ENCODE peak calls at places on chromosomes 2 and 18, in five cellular contexts. One of them, this sample, is unnamed.

GRCh38 chr2:167144179-167144898 is 256.1 kb downstream of the XIRP2 start:
- DNase-seq in stimulated activated CD4-positive, alpha-beta T cell treated with anti-CD3 and anti-CD28 coated beads, Interleukin-1b, Interleukin-23, amount 100 ng/mL, for 24 hours: no peak
- DNase-seq in testis: no peak
- DNase-seq in psoas muscle: no peak
- DNase-seq in adrenal gland: no peak
- DNase-seq in this sample: no peak

GRCh38 chr2:71711470-71711857 is 258.1 kb downstream of the DYSF start:
- DNase-seq in stimulated activated CD4-positive, alpha-beta T cell treated with anti-CD3 and anti-CD28 coated beads, Interleukin-1b, Interleukin-23, amount 100 ng/mL, for 24 hours: no peak
- DNase-seq in adrenal gland: no peak
- DNase-seq in psoas muscle: peak; percentile 52
- DNase-seq in testis: peak; percentile 56
- DNase-seq in this sample: no peak

GRCh38 chr18:44803019-44803650 is 122.4 kb downstream of the SETBP1 start:
- DNase-seq in stimulated activated CD4-positive, alpha-beta T cell treated with anti-CD3 and anti-CD28 coated beads, Interleukin-1b, Interleukin-23, amount 100 ng/mL, for 24 hours: no peak
- DNase-seq in testis: peak; percentile 83
- DNase-seq in psoas muscle: peak; percentile 62
- DNase-seq in adrenal gland: no peak
- DNase-seq in this sample: no peak

GRCh38 chr2:176106636-176107539 is at the start of gene HOXD11:
- DNase-seq in testis: no peak
- DNase-seq in adrenal gland: peak; percentile 46
- DNase-seq in psoas muscle: no peak
- DNase-seq in stimulated activated CD4-positive, alpha-beta T cell treated with anti-CD3 and anti-CD28 coated beads, Interleukin-1b, Interleukin-23, amount 100 ng/mL, for 24 hours: no peak
- DNase-seq in this sample: no peak

GRCh38 chr18:41484069-41484468 is 471.0 kb upstream of the PIK3C3 start:
- DNase-seq in adrenal gland: no peak
- DNase-seq in psoas muscle: no peak
- DNase-seq in stimulated activated CD4-positive, alpha-beta T cell treated with anti-CD3 and anti-CD28 coated beads, Interleukin-1b, Interleukin-23, amount 100 ng/mL, for 24 hours: no peak
- DNase-seq in testis: no peak
- DNase-seq in this sample: no peak

GRCh38 chr2:112159454-112159921 is 21.3 kb downstream of the FBLN7 start:
- DNase-seq in stimulated activated CD4-positive, alpha-beta T cell treated with anti-CD3 and anti-CD28 coated beads, Interleukin-1b, Interleukin-23, amount 100 ng/mL, for 24 hours: no peak
- DNase-seq in testis: no peak
- DNase-seq in adrenal gland: no peak
- DNase-seq in psoas muscle: no peak
- DNase-seq in this sample: peak; percentile 45

GRCh38 chr2:149291881-149292280 is 38.5 kb upstream of the LYPD6 start:
- DNase-seq in testis: no peak
- DNase-seq in psoas muscle: no peak
- DNase-seq in adrenal gland: no peak
- DNase-seq in stimulated activated CD4-positive, alpha-beta T cell treated with anti-CD3 and anti-CD28 coated beads, Interleukin-1b, Interleukin-23, amount 100 ng/mL, for 24 hours: no peak
- DNase-seq in this sample: no peak

GRCh38 chr2:54457326-54458023 is 1.3 kb downstream of the SPTBN1 start:
- DNase-seq in stimulated activated CD4-positive, alpha-beta T cell treated with anti-CD3 and anti-CD28 coated beads, Interleukin-1b, Interleukin-23, amount 100 ng/mL, for 24 hours: peak; percentile 2
- DNase-seq in psoas muscle: peak; percentile 43
- DNase-seq in testis: peak; percentile 43
- DNase-seq in adrenal gland: peak; percentile 40
- DNase-seq in this sample: no peak

GRCh38 chr2:235505210-235505741 is 11.4 kb downstream of the AGAP1 start:
- DNase-seq in testis: no peak
- DNase-seq in adrenal gland: peak; percentile 43
- DNase-seq in stimulated activated CD4-positive, alpha-beta T cell treated with anti-CD3 and anti-CD28 coated beads, Interleukin-1b, Interleukin-23, amount 100 ng/mL, for 24 hours: no peak
- DNase-seq in psoas muscle: no peak
- DNase-seq in this sample: no peak

GRCh38 chr18:59269563-59270214 is 3.6 kb downstream of the RAX start:
- DNase-seq in psoas muscle: no peak
- DNase-seq in stimulated activated CD4-positive, alpha-beta T cell treated with anti-CD3 and anti-CD28 coated beads, Interleukin-1b, Interleukin-23, amount 100 ng/mL, for 24 hours: no peak
- DNase-seq in adrenal gland: no peak
- DNase-seq in testis: no peak
- DNase-seq in this sample: no peak

GRCh38 chr2:96832751-96833507 is 10.9 kb downstream of the ANKRD23 start:
- DNase-seq in testis: peak; percentile 75
- DNase-seq in stimulated activated CD4-positive, alpha-beta T cell treated with anti-CD3 and anti-CD28 coated beads, Interleukin-1b, Interleukin-23, amount 100 ng/mL, for 24 hours: no peak
- DNase-seq in psoas muscle: peak; percentile 83
- DNase-seq in adrenal gland: peak; percentile 93
- DNase-seq in this sample: peak; percentile 93

GRCh38 chr2:188207554-188207953 is 84.1 kb upstream of the GULP1 start:
- DNase-seq in psoas muscle: no peak
- DNase-seq in adrenal gland: no peak
- DNase-seq in stimulated activated CD4-positive, alpha-beta T cell treated with anti-CD3 and anti-CD28 coated beads, Interleukin-1b, Interleukin-23, amount 100 ng/mL, for 24 hours: no peak
- DNase-seq in testis: no peak
- DNase-seq in this sample: no peak

GRCh38 chr2:54577035-54577434 is 120.9 kb downstream of the SPTBN1 start:
- DNase-seq in psoas muscle: no peak
- DNase-seq in testis: no peak
- DNase-seq in stimulated activated CD4-positive, alpha-beta T cell treated with anti-CD3 and anti-CD28 coated beads, Interleukin-1b, Interleukin-23, amount 100 ng/mL, for 24 hours: no peak
- DNase-seq in adrenal gland: peak; percentile 80
- DNase-seq in this sample: peak; percentile 21

GRCh38 chr2:230877131-230877736 is 12.5 kb downstream of the ITM2C start:
- DNase-seq in psoas muscle: no peak
- DNase-seq in stimulated activated CD4-positive, alpha-beta T cell treated with anti-CD3 and anti-CD28 coated beads, Interleukin-1b, Interleukin-23, amount 100 ng/mL, for 24 hours: no peak
- DNase-seq in adrenal gland: no peak
- DNase-seq in testis: no peak
- DNase-seq in this sample: no peak

GRCh38 chr2:210421916-210422315 is 54.6 kb downstream of the LANCL1 start:
- DNase-seq in testis: no peak
- DNase-seq in adrenal gland: no peak
- DNase-seq in psoas muscle: no peak
- DNase-seq in stimulated activated CD4-positive, alpha-beta T cell treated with anti-CD3 and anti-CD28 coated beads, Interleukin-1b, Interleukin-23, amount 100 ng/mL, for 24 hours: no peak
- DNase-seq in this sample: no peak

GRCh38 chr2:64975232-64975791 is 13.9 kb upstream of the SLC1A4 start:
- DNase-seq in testis: peak; percentile 41
- DNase-seq in adrenal gland: peak; percentile 90
- DNase-seq in stimulated activated CD4-positive, alpha-beta T cell treated with anti-CD3 and anti-CD28 coated beads, Interleukin-1b, Interleukin-23, amount 100 ng/mL, for 24 hours: no peak
- DNase-seq in psoas muscle: peak; percentile 72
- DNase-seq in this sample: no peak

GRCh38 chr18:34222396-34223163 is 2.1 kb downstream of the NOL4 start:
- DNase-seq in stimulated activated CD4-positive, alpha-beta T cell treated with anti-CD3 and anti-CD28 coated beads, Interleukin-1b, Interleukin-23, amount 100 ng/mL, for 24 hours: no peak
- DNase-seq in testis: peak; percentile 14
- DNase-seq in adrenal gland: no peak
- DNase-seq in psoas muscle: peak; percentile 21
- DNase-seq in this sample: peak; percentile 17

GRCh38 chr2:199581935-199582336 is 124.2 kb upstream of the SATB2 start:
- DNase-seq in testis: no peak
- DNase-seq in stimulated activated CD4-positive, alpha-beta T cell treated with anti-CD3 and anti-CD28 coated beads, Interleukin-1b, Interleukin-23, amount 100 ng/mL, for 24 hours: no peak
- DNase-seq in adrenal gland: no peak
- DNase-seq in psoas muscle: no peak
- DNase-seq in this sample: no peak

GRCh38 chr2:129460643-129461198 is 518.7 kb upstream of the RAB6C start:
- DNase-seq in stimulated activated CD4-positive, alpha-beta T cell treated with anti-CD3 and anti-CD28 coated beads, Interleukin-1b, Interleukin-23, amount 100 ng/mL, for 24 hours: no peak
- DNase-seq in adrenal gland: no peak
- DNase-seq in psoas muscle: no peak
- DNase-seq in testis: no peak
- DNase-seq in this sample: no peak

GRCh38 chr2:240165034-240165433 is 24.6 kb upstream of the OTOS start:
- DNase-seq in adrenal gland: no peak
- DNase-seq in stimulated activated CD4-positive, alpha-beta T cell treated with anti-CD3 and anti-CD28 coated beads, Interleukin-1b, Interleukin-23, amount 100 ng/mL, for 24 hours: no peak
- DNase-seq in psoas muscle: no peak
- DNase-seq in testis: no peak
- DNase-seq in this sample: no peak

GRCh38 chr2:124530203-124530602 is 505.1 kb downstream of the CNTNAP5 start:
- DNase-seq in testis: no peak
- DNase-seq in psoas muscle: no peak
- DNase-seq in adrenal gland: no peak
- DNase-seq in stimulated activated CD4-positive, alpha-beta T cell treated with anti-CD3 and anti-CD28 coated beads, Interleukin-1b, Interleukin-23, amount 100 ng/mL, for 24 hours: no peak
- DNase-seq in this sample: no peak

GRCh38 chr2:237694423-237695194 is 67.2 kb downstream of the LRRFIP1 start:
- DNase-seq in psoas muscle: no peak
- DNase-seq in stimulated activated CD4-positive, alpha-beta T cell treated with anti-CD3 and anti-CD28 coated beads, Interleukin-1b, Interleukin-23, amount 100 ng/mL, for 24 hours: no peak
- DNase-seq in testis: no peak
- DNase-seq in adrenal gland: no peak
- DNase-seq in this sample: no peak

GRCh38 chr2:238306680-238306998 is 13.7 kb upstream of the TRAF3IP1 start:
- DNase-seq in adrenal gland: no peak
- DNase-seq in testis: no peak
- DNase-seq in psoas muscle: no peak
- DNase-seq in stimulated activated CD4-positive, alpha-beta T cell treated with anti-CD3 and anti-CD28 coated beads, Interleukin-1b, Interleukin-23, amount 100 ng/mL, for 24 hours: no peak
- DNase-seq in this sample: no peak

GRCh38 chr18:32139835-32140283 is 48.2 kb downstream of the RNF138 start:
- DNase-seq in stimulated activated CD4-positive, alpha-beta T cell treated with anti-CD3 and anti-CD28 coated beads, Interleukin-1b, Interleukin-23, amount 100 ng/mL, for 24 hours: no peak
- DNase-seq in adrenal gland: no peak
- DNase-seq in psoas muscle: no peak
- DNase-seq in testis: no peak
- DNase-seq in this sample: no peak

GRCh38 chr2:224869601-224870000 is 153.4 kb upstream of the CCDC195 start:
- DNase-seq in stimulated activated CD4-positive, alpha-beta T cell treated with anti-CD3 and anti-CD28 coated beads, Interleukin-1b, Interleukin-23, amount 100 ng/mL, for 24 hours: no peak
- DNase-seq in psoas muscle: no peak
- DNase-seq in testis: no peak
- DNase-seq in adrenal gland: no peak
- DNase-seq in this sample: no peak

GRCh38 chr18:1806884-1807615 is 764.3 kb downstream of the METTL4 start:
- DNase-seq in psoas muscle: no peak
- DNase-seq in stimulated activated CD4-positive, alpha-beta T cell treated with anti-CD3 and anti-CD28 coated beads, Interleukin-1b, Interleukin-23, amount 100 ng/mL, for 24 hours: no peak
- DNase-seq in testis: no peak
- DNase-seq in adrenal gland: no peak
- DNase-seq in this sample: no peak

GRCh38 chr2:120770176-120770575 is 34.5 kb downstream of the GLI2 start:
- DNase-seq in testis: no peak
- DNase-seq in adrenal gland: no peak
- DNase-seq in psoas muscle: peak; percentile 5
- DNase-seq in stimulated activated CD4-positive, alpha-beta T cell treated with anti-CD3 and anti-CD28 coated beads, Interleukin-1b, Interleukin-23, amount 100 ng/mL, for 24 hours: no peak
- DNase-seq in this sample: no peak

GRCh38 chr18:76376668-76377358 is 118.2 kb downstream of the ZNF516 start:
- DNase-seq in stimulated activated CD4-positive, alpha-beta T cell treated with anti-CD3 and anti-CD28 coated beads, Interleukin-1b, Interleukin-23, amount 100 ng/mL, for 24 hours: peak; percentile 43
- DNase-seq in testis: no peak
- DNase-seq in psoas muscle: no peak
- DNase-seq in adrenal gland: no peak
- DNase-seq in this sample: no peak

GRCh38 chr2:101558740-101559508 is 84.0 kb upstream of the RFX8 start:
- DNase-seq in psoas muscle: no peak
- DNase-seq in testis: no peak
- DNase-seq in stimulated activated CD4-positive, alpha-beta T cell treated with anti-CD3 and anti-CD28 coated beads, Interleukin-1b, Interleukin-23, amount 100 ng/mL, for 24 hours: no peak
- DNase-seq in adrenal gland: no peak
- DNase-seq in this sample: no peak

GRCh38 chr2:160375037-160375436 is 118.6 kb downstream of the RBMS1 start:
- DNase-seq in testis: no peak
- DNase-seq in psoas muscle: no peak
- DNase-seq in adrenal gland: no peak
- DNase-seq in stimulated activated CD4-positive, alpha-beta T cell treated with anti-CD3 and anti-CD28 coated beads, Interleukin-1b, Interleukin-23, amount 100 ng/mL, for 24 hours: no peak
- DNase-seq in this sample: no peak

GRCh38 chr2:234571620-234572407 is 74.9 kb upstream of the ARL4C start:
- DNase-seq in adrenal gland: no peak
- DNase-seq in testis: no peak
- DNase-seq in psoas muscle: no peak
- DNase-seq in stimulated activated CD4-positive, alpha-beta T cell treated with anti-CD3 and anti-CD28 coated beads, Interleukin-1b, Interleukin-23, amount 100 ng/mL, for 24 hours: no peak
- DNase-seq in this sample: no peak

GRCh38 chr2:119545754-119546445 is 1.7 kb downstream of the CFAP221 start:
- DNase-seq in testis: no peak
- DNase-seq in adrenal gland: no peak
- DNase-seq in psoas muscle: no peak
- DNase-seq in stimulated activated CD4-positive, alpha-beta T cell treated with anti-CD3 and anti-CD28 coated beads, Interleukin-1b, Interleukin-23, amount 100 ng/mL, for 24 hours: no peak
- DNase-seq in this sample: no peak

GRCh38 chr2:200509227-200509607 is 651 bp downstream of the KCTD18 start:
- DNase-seq in testis: no peak
- DNase-seq in adrenal gland: peak; percentile 17
- DNase-seq in stimulated activated CD4-positive, alpha-beta T cell treated with anti-CD3 and anti-CD28 coated beads, Interleukin-1b, Interleukin-23, amount 100 ng/mL, for 24 hours: no peak
- DNase-seq in psoas muscle: no peak
- DNase-seq in this sample: no peak

GRCh38 chr2:233835230-233836186 is 18.8 kb downstream of the HJURP start:
- DNase-seq in adrenal gland: no peak
- DNase-seq in stimulated activated CD4-positive, alpha-beta T cell treated with anti-CD3 and anti-CD28 coated beads, Interleukin-1b, Interleukin-23, amount 100 ng/mL, for 24 hours: no peak
- DNase-seq in psoas muscle: no peak
- DNase-seq in testis: no peak
- DNase-seq in this sample: no peak

GRCh38 chr2:70140978-70141753 is 49.7 kb downstream of the C2orf42 start:
- DNase-seq in stimulated activated CD4-positive, alpha-beta T cell treated with anti-CD3 and anti-CD28 coated beads, Interleukin-1b, Interleukin-23, amount 100 ng/mL, for 24 hours: no peak
- DNase-seq in adrenal gland: peak; percentile 64
- DNase-seq in testis: peak; percentile 62
- DNase-seq in psoas muscle: peak; percentile 50
- DNase-seq in this sample: no peak

GRCh38 chr18:40371673-40372072 is 1583.4 kb upstream of the PIK3C3 start:
- DNase-seq in psoas muscle: no peak
- DNase-seq in testis: no peak
- DNase-seq in stimulated activated CD4-positive, alpha-beta T cell treated with anti-CD3 and anti-CD28 coated beads, Interleukin-1b, Interleukin-23, amount 100 ng/mL, for 24 hours: no peak
- DNase-seq in adrenal gland: no peak
- DNase-seq in this sample: no peak

GRCh38 chr18:7116001-7116831 is 1.4 kb downstream of the LAMA1 start:
- DNase-seq in adrenal gland: no peak
- DNase-seq in testis: peak; percentile 52
- DNase-seq in stimulated activated CD4-positive, alpha-beta T cell treated with anti-CD3 and anti-CD28 coated beads, Interleukin-1b, Interleukin-23, amount 100 ng/mL, for 24 hours: no peak
- DNase-seq in psoas muscle: no peak
- DNase-seq in this sample: no peak

GRCh38 chr18:50079571-50080295 is 115.2 kb downstream of the MYO5B start:
- DNase-seq in psoas muscle: peak; percentile 49
- DNase-seq in adrenal gland: peak; percentile 62
- DNase-seq in testis: peak; percentile 72
- DNase-seq in stimulated activated CD4-positive, alpha-beta T cell treated with anti-CD3 and anti-CD28 coated beads, Interleukin-1b, Interleukin-23, amount 100 ng/mL, for 24 hours: no peak
- DNase-seq in this sample: no peak